ENCODE peak calls at places on chromosomes 3 and 15, in four cellular contexts. V is heart right ventricle, Y is IMR-90, U is right lobe of liver. J is an unnamed sample.

GRCh38 chr15:76932090-76932966 is 779 bp downstream of the RCN2 start:
- DNase-seq in V (no peak), Y (peak; percentile 6), U (no peak), J (peak; percentile 14)

GRCh38 chr15:67110958-67111864 is 45.8 kb downstream of the SMAD3 start:
- DNase-seq in V (no peak), Y (peak; percentile 54), U (no peak), J (no peak)

GRCh38 chr15:101440846-101441590 is 48.5 kb downstream of the PCSK6 start:
- DNase-seq in V (no peak), Y (no peak), U (no peak), J (no peak)

GRCh38 chr3:165642761-165643432 is 194.3 kb downstream of the BCHE start:
- DNase-seq in V (peak; percentile 28), Y (peak; percentile 98), U (no peak), J (no peak)

GRCh38 chr15:80559320-80559693 is 135.8 kb upstream of the ABHD17C start:
- DNase-seq in V (no peak), Y (no peak), U (no peak), J (no peak)

GRCh38 chr3:51982352-51982837 is 940 bp upstream of the ACY1 start:
- DNase-seq in V (no peak), Y (no peak), U (peak; percentile 80), J (no peak)

GRCh38 chr3:23824699-23825444 is 19.1 kb downstream of the UBE2E1 start:
- DNase-seq in V (no peak), Y (no peak), U (no peak), J (no peak)

GRCh38 chr3:194575484-194576210 is 57.6 kb downstream of the TMEM44 start:
- DNase-seq in V (no peak), Y (peak; percentile 64), U (peak; percentile 41), J (no peak)

GRCh38 chr15:93024716-93025624 is 64.0 kb downstream of the RGMA start:
- DNase-seq in V (no peak), Y (no peak), U (no peak), J (no peak)

GRCh38 chr3:141795719-141796435 is 32.7 kb downstream of the GRK7 start:
- DNase-seq in V (no peak), Y (no peak), U (no peak), J (peak; percentile 6)

GRCh38 chr3:106305127-106305526 is 436.3 kb upstream of the CBLB start:
- DNase-seq in V (no peak), Y (peak; percentile 13), U (no peak), J (no peak)

GRCh38 chr15:99055555-99056134 is 48.1 kb upstream of the PGPEP1L start:
- DNase-seq in V (no peak), Y (no peak), U (no peak), J (no peak)

GRCh38 chr3:48405343-48405881 is 24.5 kb downstream of the PLXNB1 start:
- DNase-seq in V (no peak), Y (no peak), U (peak; percentile 15), J (no peak)

GRCh38 chr3:15102256-15102655 is 3.3 kb upstream of the RBSN start:
- DNase-seq in V (peak; percentile 84), Y (no peak), U (peak; percentile 87), J (no peak)

GRCh38 chr15:80615783-80616391 is 79.2 kb upstream of the ABHD17C start:
- DNase-seq in V (peak; percentile 44), Y (peak; percentile 66), U (peak; percentile 53), J (no peak)

GRCh38 chr3:196793224-196793623 is 53.6 kb downstream of the PAK2 start:
- DNase-seq in V (no peak), Y (peak; percentile 97), U (no peak), J (no peak)

GRCh38 chr3:19547665-19548464 is 386.2 kb downstream of the EFHB start:
- DNase-seq in V (no peak), Y (no peak), U (no peak), J (no peak)

GRCh38 chr3:189842681-189843602 is 211.8 kb downstream of the TP63 start:
- DNase-seq in V (no peak), Y (no peak), U (no peak), J (no peak)

GRCh38 chr3:152644478-152644877 is 190.5 kb upstream of the P2RY1 start:
- DNase-seq in V (no peak), Y (no peak), U (no peak), J (no peak)

GRCh38 chr3:136982520-136983138 is 24.8 kb downstream of the IL20RB start:
- DNase-seq in V (no peak), Y (no peak), U (no peak), J (no peak)

GRCh38 chr15:20353966-20354883 is 187.4 kb downstream of the GOLGA6L6 start:
- DNase-seq in V (no peak), Y (no peak), U (no peak), J (no peak)

GRCh38 chr3:153277029-153277428 is 115.0 kb downstream of the RAP2B start:
- DNase-seq in V (no peak), Y (no peak), U (no peak), J (no peak)

GRCh38 chr3:47409688-47410416 is 29.0 kb downstream of the PTPN23 start:
- DNase-seq in V (no peak), Y (no peak), U (peak; percentile 21), J (no peak)

GRCh38 chr3:15601399-15602145 is at the start of the genes BTD and HACL1:
- DNase-seq in V (peak; percentile 97), Y (peak; percentile 99), U (peak; percentile 98), J (peak; percentile 100)

GRCh38 chr3:153111056-153111455 is 51.0 kb upstream of the RAP2B start:
- DNase-seq in V (no peak), Y (no peak), U (no peak), J (no peak)

GRCh38 chr15:55253580-55253979 is 36.0 kb downstream of the RAB27A start:
- DNase-seq in V (no peak), Y (peak; percentile 89), U (no peak), J (no peak)

GRCh38 chr15:74038707-74039655 is 43.4 kb downstream of the GOLGA6A start:
- DNase-seq in V (no peak), Y (peak; percentile 77), U (no peak), J (no peak)

GRCh38 chr3:481680-482079 is 285.1 kb downstream of the CHL1 start:
- DNase-seq in V (no peak), Y (no peak), U (no peak), J (no peak)
- H3K9me3 ChIP-seq in V (no peaks in the 10 kb centered on the region), Y (peaks cover 2% of the 10 kb centered on the region), U (no peaks in the 10 kb centered on the region), J (no peaks in the 10 kb centered on the region)

DNA sequence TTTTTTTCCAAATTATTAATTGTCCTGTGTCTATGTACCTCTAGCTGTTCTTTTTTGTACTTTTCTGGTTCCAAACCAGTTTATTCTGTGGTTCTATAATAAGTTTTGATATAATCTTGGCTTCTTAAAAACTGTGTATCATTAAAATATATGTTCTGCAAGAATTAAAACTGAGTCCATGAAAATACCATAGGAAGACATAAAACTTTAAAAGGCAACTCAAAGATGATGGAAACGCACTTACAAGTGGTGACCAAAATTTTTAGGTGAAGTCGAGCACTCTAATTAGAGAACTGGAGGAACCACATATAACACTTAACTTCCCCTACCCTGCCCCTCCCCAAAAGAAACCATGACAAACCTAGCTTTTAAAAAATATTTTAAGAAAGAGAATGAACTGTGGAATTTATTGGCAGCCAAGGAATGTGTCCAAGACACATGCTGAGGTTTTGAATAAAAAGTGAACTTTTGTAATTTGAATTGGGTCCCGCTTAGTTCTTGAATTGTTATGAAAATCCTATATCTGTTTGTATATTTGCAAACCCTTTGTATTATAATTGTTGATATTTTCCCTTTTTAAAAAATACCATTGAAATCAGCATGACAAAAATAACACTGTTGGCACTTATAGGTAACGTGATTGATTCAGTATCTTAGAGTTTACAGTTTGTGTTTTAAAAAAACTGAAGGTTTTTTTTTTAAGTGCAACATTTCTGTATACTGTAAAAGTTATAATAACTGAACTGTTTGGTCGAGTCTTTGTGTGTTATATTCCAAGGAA is 7.7 kb downstream of the NR2F2 start:
- DNase-seq in V (no peak), Y (no peak), U (no peak), J (no peak)
- H3K4me1 ChIP-seq in V (peaks cover 39% of the 10 kb centered on the region), Y (peaks cover 8% of the 10 kb centered on the region), U (no peaks in the 10 kb centered on the region), J (no peaks in the 10 kb centered on the region)

GRCh38 chr3:107727102-107727501 is 204.3 kb downstream of the BBX start:
- DNase-seq in V (no peak), Y (no peak), U (no peak), J (no peak)
- H3K9me3 ChIP-seq in V (no peaks in the 10 kb centered on the region), Y (no peaks in the 10 kb centered on the region), U (no peaks in the 10 kb centered on the region), J (no peaks in the 10 kb centered on the region)

GRCh38 chr15:63232400-63232799 is 43.0 kb downstream of the RAB8B start:
- DNase-seq in V (no peak), Y (no peak), U (no peak), J (peak; percentile 42)

GRCh38 chr15:63236272-63236671 is 41.1 kb upstream of the APH1B start:
- DNase-seq in V (no peak), Y (peak; percentile 92), U (no peak), J (no peak)

GRCh38 chr15:63232943-63233342 is 43.5 kb downstream of the RAB8B start:
- DNase-seq in V (no peak), Y (peak; percentile 19), U (no peak), J (no peak)

GRCh38 chr15:63233667-63234419 is 43.6 kb upstream of the APH1B start:
- DNase-seq in V (no peak), Y (peak; percentile 87), U (no peak), J (no peak)

DNA sequence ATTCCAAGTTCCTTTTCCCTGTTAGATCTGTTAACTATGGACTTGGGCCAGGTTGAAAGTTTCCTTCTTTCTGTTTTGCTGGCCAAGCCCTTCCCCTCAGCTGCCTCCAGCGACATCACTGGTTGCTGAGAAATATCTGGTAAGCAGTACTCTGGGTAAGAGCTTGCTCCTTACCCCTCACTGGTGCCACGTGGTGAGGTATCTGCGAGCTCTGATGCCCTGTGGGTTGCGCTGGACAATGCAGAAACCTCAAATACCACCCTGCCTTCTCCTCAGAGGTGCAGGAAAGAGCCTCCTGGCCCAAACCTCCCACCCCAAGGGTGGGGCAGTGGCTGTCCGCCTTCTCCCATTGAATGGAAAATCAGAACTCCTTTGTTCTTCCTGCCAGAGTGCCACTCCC is 42.9 kb upstream of the APH1B start:
- DNase-seq in V (peak; percentile 66), Y (peak; percentile 74), U (peak; percentile 31), J (no peak)
- H3K4me1 ChIP-seq in V (peaks cover 40% of the 10 kb centered on the region), Y (peaks cover 20% of the 10 kb centered on the region), U (no peaks in the 10 kb centered on the region), J (peaks cover 24% of the 10 kb centered on the region)

GRCh38 chr15:25238126-25238525 is 200.7 kb downstream of the UBE3A start:
- DNase-seq in V (no peak), Y (no peak), U (peak; percentile 9), J (no peak)
- H3K9me3 ChIP-seq in V (no peaks in the 10 kb centered on the region), Y (peaks cover 78% of the 10 kb centered on the region), U (no peaks in the 10 kb centered on the region), J (no peaks in the 10 kb centered on the region)

DNA sequence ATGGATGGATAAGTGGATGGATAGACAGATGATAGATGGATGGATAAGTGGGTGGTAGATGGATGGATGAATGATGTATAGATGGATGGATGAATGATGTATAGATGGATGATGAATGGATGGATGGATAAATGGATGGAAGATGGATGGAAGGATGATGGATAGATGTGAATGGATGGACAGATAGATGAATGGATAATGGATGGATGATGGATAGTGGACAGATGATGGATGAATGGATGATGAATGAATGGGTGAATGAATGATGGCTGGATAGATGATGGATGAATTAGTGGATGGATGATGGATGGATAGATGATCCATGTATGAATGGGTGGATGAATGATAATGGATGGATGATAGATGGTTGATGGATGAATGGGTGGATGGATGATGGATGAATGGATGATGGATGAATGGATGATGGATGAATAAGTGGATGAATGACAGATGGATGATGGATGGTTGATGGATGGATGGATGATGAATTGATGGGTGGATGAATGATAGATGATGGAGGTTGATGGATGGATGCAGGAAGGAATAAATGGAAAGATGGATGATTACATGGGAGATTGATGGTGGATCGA is 69.3 kb downstream of the ITGA11 start:
- DNase-seq in V (no peak), Y (no peak), U (no peak), J (no peak)
- H3K4me1 ChIP-seq in V (peaks cover 77% of the 10 kb centered on the region), Y (peaks cover 15% of the 10 kb centered on the region), U (no peaks in the 10 kb centered on the region), J (no peaks in the 10 kb centered on the region)